ENCODE peak calls at places on chromosome 6, in eight cellular contexts. Q, L, Y, I, A, K, W and E are unnamed samples.

GRCh38 chr6:109397020-109397419 is 14.8 kb upstream of the CD164 start:
- DNase-seq in Q (peak), L (no peak), Y (no peak), I (no peak), A (no peak), K (no peak), W (no peak), E (no peak)

GRCh38 chr6:41187924-41188886 is 12.7 kb downstream of the TREML2 start:
- DNase-seq in Q (no peak), L (no peak), Y (no peak), I (no peak), A (no peak), K (no peak), W (no peak), E (no peak)

GRCh38 chr6:35128496-35128895 is 12.6 kb downstream of the TCP11 start:
- DNase-seq in Q (no peak), L (no peak), Y (no peak), I (no peak), A (no peak), K (no peak), W (peak), E (no peak)

GRCh38 chr6:83151114-83151513 is 42.0 kb downstream of the PGM3 start:
- DNase-seq in Q (no peak), L (no peak), Y (no peak), I (no peak), A (no peak), K (no peak), W (no peak), E (no peak)

GRCh38 chr6:168825226-168826077 is 384.5 kb downstream of the SMOC2 start:
- DNase-seq in Q (no peak), L (no peak), Y (no peak), I (no peak), A (no peak), K (no peak), W (no peak), E (no peak)

GRCh38 chr6:138966870-138967269 is 21.2 kb downstream of the REPS1 start:
- DNase-seq in Q (no peak), L (no peak), Y (no peak), I (no peak), A (no peak), K (no peak), W (no peak), E (no peak)

GRCh38 chr6:10407018-10407673 is 7.7 kb downstream of the TFAP2A start:
- DNase-seq in Q (no peak), L (no peak), Y (no peak), I (no peak), A (no peak), K (no peak), W (no peak), E (no peak)

GRCh38 chr6:3442444-3443220 is 14.2 kb downstream of the SLC22A23 start:
- DNase-seq in Q (no peak), L (no peak), Y (no peak), I (no peak), A (no peak), K (no peak), W (peak), E (no peak)

GRCh38 chr6:104421650-104422049 is 438.1 kb downstream of the HACE1 start:
- DNase-seq in Q (no peak), L (no peak), Y (no peak), I (no peak), A (no peak), K (no peak), W (no peak), E (no peak)

GRCh38 chr6:50986319-50986718 is 167.6 kb downstream of the TFAP2B start:
- DNase-seq in Q (no peak), L (no peak), Y (no peak), I (no peak), A (no peak), K (no peak), W (no peak), E (no peak)

GRCh38 chr6:112237644-112238043 is 16.7 kb downstream of the LAMA4 start:
- DNase-seq in Q (no peak), L (no peak), Y (no peak), I (peak), A (no peak), K (peak), W (peak), E (no peak)

GRCh38 chr6:161265975-161266374 is 7.9 kb downstream of the AGPAT4 start:
- DNase-seq in Q (no peak), L (no peak), Y (no peak), I (no peak), A (no peak), K (peak), W (no peak), E (no peak)

GRCh38 chr6:16154904-16155303 is 26.0 kb downstream of the MYLIP start:
- DNase-seq in Q (no peak), L (no peak), Y (no peak), I (peak), A (no peak), K (no peak), W (peak), E (no peak)

GRCh38 chr6:1739680-1740079 is 130.0 kb downstream of the FOXC1 start:
- DNase-seq in Q (no peak), L (no peak), Y (no peak), I (no peak), A (no peak), K (no peak), W (no peak), E (no peak)

GRCh38 chr6:36838896-36839818 is at the start of gene CPNE5:
- DNase-seq in Q (no peak), L (no peak), Y (no peak), I (peak), A (no peak), K (no peak), W (no peak), E (no peak)

GRCh38 chr6:149443411-149444181 is 41.2 kb downstream of the ZC3H12D start:
- DNase-seq in Q (no peak), L (no peak), Y (no peak), I (no peak), A (no peak), K (peak), W (peak), E (no peak)

GRCh38 chr6:2038096-2038495 is 207.3 kb downstream of the GMDS start:
- DNase-seq in Q (no peak), L (peak), Y (no peak), I (no peak), A (no peak), K (no peak), W (peak), E (no peak)

GRCh38 chr6:143620461-143620860 is 57.3 kb upstream of the PHACTR2 start:
- DNase-seq in Q (no peak), L (no peak), Y (no peak), I (no peak), A (no peak), K (no peak), W (peak), E (no peak)

DNA sequence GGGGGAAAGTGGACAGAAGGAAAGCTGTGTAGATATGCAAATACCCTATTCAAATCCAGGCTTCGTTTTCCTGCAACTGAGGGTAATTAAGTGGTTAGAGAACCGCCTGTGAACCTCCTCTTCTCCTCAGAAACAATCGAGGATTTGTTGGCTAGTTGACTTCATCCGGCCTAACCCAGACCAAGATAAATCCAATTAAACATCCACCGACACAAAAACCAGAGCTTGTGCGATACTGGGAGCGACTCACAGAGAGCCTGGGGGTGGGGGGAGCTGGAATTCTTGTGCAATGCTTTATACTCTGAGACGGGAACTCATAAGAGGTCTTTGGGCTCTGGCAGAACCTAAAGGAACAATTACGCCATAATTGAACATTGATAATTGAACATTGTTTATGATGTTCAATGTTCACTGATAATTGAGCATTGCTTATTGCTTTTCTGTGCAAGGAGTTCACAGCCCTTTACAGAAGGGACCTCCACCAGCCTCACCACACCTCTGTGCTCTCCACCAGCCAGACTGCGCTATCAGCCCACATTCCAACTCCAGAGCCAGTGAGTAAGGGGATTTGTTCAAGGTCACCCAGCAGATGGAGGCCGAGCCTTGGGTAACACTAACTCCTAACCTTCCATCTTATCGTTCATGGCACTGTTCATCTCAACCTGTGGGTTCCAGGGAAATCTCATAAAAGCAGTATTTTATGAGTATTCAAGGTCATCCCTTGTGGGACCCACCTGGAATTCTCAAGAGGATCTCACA is 429.6 kb upstream of the JARID2 start:
- DNase-seq in Q (no peak), L (no peak), Y (no peak), I (no peak), A (no peak), K (no peak), W (no peak), E (no peak)
- TF ChIP-seq CTCF in Q (no peak), L (no peak), Y (no peak), I (no peak), A (no peak), K (no peak), W (no peak), E (no peak)

GRCh38 chr6:129672883-129673631 is 36.9 kb downstream of the ARHGAP18 start:
- DNase-seq in Q (no peak), L (no peak), Y (no peak), I (no peak), A (no peak), K (no peak), W (peak), E (no peak)

GRCh38 chr6:129671442-129672344 is 38.3 kb downstream of the ARHGAP18 start:
- DNase-seq in Q (no peak), L (peak), Y (no peak), I (no peak), A (no peak), K (no peak), W (no peak), E (no peak)

GRCh38 chr6:129672345-129672691 is 37.7 kb downstream of the ARHGAP18 start:
- DNase-seq in Q (no peak), L (no peak), Y (no peak), I (no peak), A (no peak), K (no peak), W (no peak), E (no peak)

GRCh38 chr6:129667621-129668020 is 42.4 kb downstream of the ARHGAP18 start:
- DNase-seq in Q (no peak), L (no peak), Y (no peak), I (no peak), A (no peak), K (no peak), W (peak), E (no peak)

GRCh38 chr6:129670634-129671033 is 39.3 kb downstream of the ARHGAP18 start:
- DNase-seq in Q (no peak), L (no peak), Y (no peak), I (no peak), A (no peak), K (no peak), W (no peak), E (no peak)
- TF ChIP-seq CTCF in Q (no peak), L (no peak), Y (no peak), I (no peak), A (no peak), K (no peak), W (no peak), E (no peak)

GRCh38 chr6:30960907-30961673 is 20.3 kb downstream of the MUCL3 start:
- DNase-seq in Q (no peak), L (no peak), Y (no peak), I (no peak), A (no peak), K (no peak), W (peak), E (no peak)

GRCh38 chr6:30964075-30964474 is 19.4 kb upstream of the MUC21 start:
- DNase-seq in Q (no peak), L (no peak), Y (no peak), I (no peak), A (no peak), K (no peak), W (no peak), E (no peak)

GRCh38 chr6:30965140-30965601 is 18.3 kb upstream of the MUC21 start:
- DNase-seq in Q (no peak), L (no peak), Y (no peak), I (no peak), A (no peak), K (no peak), W (no peak), E (no peak)

GRCh38 chr6:30963641-30964040 is 19.9 kb upstream of the MUC21 start:
- DNase-seq in Q (peak), L (no peak), Y (no peak), I (no peak), A (no peak), K (no peak), W (no peak), E (no peak)

GRCh38 chr6:30962716-30963115 is 20.8 kb upstream of the MUC21 start:
- DNase-seq in Q (no peak), L (no peak), Y (no peak), I (no peak), A (no peak), K (no peak), W (no peak), E (no peak)
- TF ChIP-seq CTCF in Q (no peak), L (no peak), Y (no peak), I (no peak), A (no peak), K (no peak), W (no peak), E (no peak)

GRCh38 chr6:42689371-42689770 is 33.0 kb downstream of the PRPH2 start:
- DNase-seq in Q (no peak), L (no peak), Y (no peak), I (no peak), A (no peak), K (no peak), W (no peak), E (no peak)
- TF ChIP-seq CTCF in Q (no peak), L (no peak), Y (no peak), I (no peak), A (no peak), K (no peak), W (no peak), E (no peak)

GRCh38 chr6:119832411-119832810 is 482.9 kb upstream of the MAN1A1 start:
- DNase-seq in Q (no peak), L (no peak), Y (no peak), I (no peak), A (no peak), K (no peak), W (no peak), E (no peak)

GRCh38 chr6:119830069-119830468 is 480.5 kb upstream of the MAN1A1 start:
- DNase-seq in Q (no peak), L (no peak), Y (no peak), I (no peak), A (no peak), K (no peak), W (no peak), E (no peak)

GRCh38 chr6:119834418-119834817 is 484.9 kb upstream of the MAN1A1 start:
- DNase-seq in Q (no peak), L (no peak), Y (no peak), I (no peak), A (no peak), K (no peak), W (no peak), E (no peak)

GRCh38 chr6:119829006-119829405 is 479.4 kb upstream of the MAN1A1 start:
- DNase-seq in Q (no peak), L (no peak), Y (no peak), I (no peak), A (no peak), K (no peak), W (no peak), E (no peak)

GRCh38 chr6:119830494-119831295 is 481.1 kb upstream of the MAN1A1 start:
- DNase-seq in Q (peak), L (no peak), Y (no peak), I (no peak), A (no peak), K (no peak), W (no peak), E (no peak)
- TF ChIP-seq CTCF in Q (no peak), L (no peak), Y (no peak), I (no peak), A (no peak), K (no peak), W (no peak), E (no peak)